ENCODE peak calls at places on chromosomes 12 and 14, in eight cellular contexts. Y, N, A, I, T, D, K and E are unnamed samples.

GRCh38 chr12:63857771-63858670 is 13.5 kb downstream of the SRGAP1 start:
- DNase-seq in Y (peak; percentile 71), N (no peak), A (no peak), I (no peak), T (no peak), D (no peak), K (no peak), E (peak; percentile 30)

GRCh38 chr12:7411343-7411742 is 32.6 kb downstream of the CD163L1 start:
- DNase-seq in Y (no peak), N (no peak), A (no peak), I (no peak), T (no peak), D (no peak), K (no peak), E (no peak)

GRCh38 chr14:77498120-77498979 is at the start of gene ISM2:
- DNase-seq in Y (peak; percentile 42), N (peak; percentile 17), A (peak; percentile 18), I (no peak), T (peak; percentile 76), D (peak; percentile 2), K (no peak), E (peak; percentile 21)

GRCh38 chr14:94341654-94342333 is 18.7 kb upstream of the SERPINA6 start:
- DNase-seq in Y (no peak), N (no peak), A (no peak), I (no peak), T (no peak), D (no peak), K (no peak), E (no peak)

GRCh38 chr12:80188566-80188965 is 89.2 kb downstream of the OTOGL start:
- DNase-seq in Y (no peak), N (no peak), A (no peak), I (no peak), T (no peak), D (no peak), K (no peak), E (no peak)

GRCh38 chr12:106736051-106736957 is 38.2 kb upstream of the RIC8B start:
- DNase-seq in Y (peak; percentile 6), N (no peak), A (no peak), I (no peak), T (no peak), D (no peak), K (no peak), E (no peak)

GRCh38 chr14:70655110-70655826 is 13.6 kb downstream of the TTC9 start:
- DNase-seq in Y (peak; percentile 10), N (peak; percentile 63), A (no peak), I (no peak), T (no peak), D (no peak), K (no peak), E (no peak)

GRCh38 chr14:44291516-44291915 is 215.6 kb downstream of the FSCB start:
- DNase-seq in Y (no peak), N (no peak), A (no peak), I (no peak), T (no peak), D (no peak), K (no peak), E (no peak)

GRCh38 chr12:95083938-95084337 is 10.5 kb upstream of the NR2C1 start:
- DNase-seq in Y (peak; percentile 83), N (no peak), A (no peak), I (peak; percentile 44), T (peak; percentile 76), D (peak; percentile 32), K (no peak), E (peak; percentile 80)

GRCh38 chr12:114213055-114213561 is 192.8 kb downstream of the TBX5 start:
- DNase-seq in Y (no peak), N (no peak), A (no peak), I (no peak), T (no peak), D (no peak), K (no peak), E (no peak)

GRCh38 chr12:130435331-130435730 is 97.6 kb downstream of the PIWIL1 start:
- DNase-seq in Y (no peak), N (no peak), A (no peak), I (no peak), T (no peak), D (no peak), K (no peak), E (no peak)

GRCh38 chr12:106601031-106601430 is 18.2 kb downstream of the RFX4 start:
- DNase-seq in Y (no peak), N (no peak), A (no peak), I (no peak), T (peak; percentile 52), D (no peak), K (no peak), E (no peak)

GRCh38 chr12:129337413-129337812 is 484.1 kb downstream of the GLT1D1 start:
- DNase-seq in Y (no peak), N (no peak), A (no peak), I (no peak), T (no peak), D (no peak), K (no peak), E (no peak)

GRCh38 chr12:91307957-91308705 is 125.5 kb upstream of the DCN start:
- DNase-seq in Y (no peak), N (no peak), A (no peak), I (no peak), T (no peak), D (no peak), K (no peak), E (no peak)

GRCh38 chr12:15863258-15863835 is 18.8 kb upstream of the STRAP start:
- DNase-seq in Y (no peak), N (no peak), A (no peak), I (no peak), T (no peak), D (no peak), K (no peak), E (no peak)

GRCh38 chr14:68682166-68683103 is 110.4 kb downstream of the ZFP36L1 start:
- DNase-seq in Y (peak; percentile 97), N (no peak), A (no peak), I (peak; percentile 44), T (no peak), D (peak; percentile 93), K (no peak), E (peak; percentile 99)
- H3K4me3 ChIP-seq in Y (no peak overlapping the region), N (no peak overlapping the region), A (no peak overlapping the region), I (no peak overlapping the region), T (no peak overlapping the region), D (no peak overlapping the region), K (peak overlapping the region; percentile 11), E (no peak overlapping the region)

DNA sequence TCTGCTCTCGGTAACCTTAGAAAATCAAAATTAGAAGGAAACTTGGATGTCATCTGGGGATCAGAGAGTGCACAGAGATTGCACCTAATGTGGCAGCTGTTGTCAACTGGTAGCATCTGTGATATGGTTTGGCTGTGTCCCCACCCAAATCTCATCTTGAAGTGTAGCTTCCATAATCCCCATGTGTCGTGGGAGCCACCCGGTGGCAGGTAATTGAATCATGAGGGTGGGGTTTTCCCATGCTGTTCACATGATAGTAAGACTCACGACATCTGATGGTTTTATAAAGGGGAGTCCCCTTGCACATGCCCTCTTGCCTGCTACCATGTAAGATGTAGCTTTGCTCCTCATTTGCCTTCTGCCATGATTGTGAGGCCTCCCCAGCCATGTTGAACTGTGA is 127.7 kb upstream of the SRRM4 start:
- DNase-seq in Y (no peak), N (no peak), A (no peak), I (no peak), T (no peak), D (no peak), K (no peak), E (no peak)
- TF ChIP-seq CTCF in Y (no peak), N (no peak), A (peak; percentile 33), I (no peak), T (peak; percentile 12), D (no peak), K (peak; percentile 7), E (no peak)

GRCh38 chr14:101077511-101078074 is 174.1 kb upstream of the RTL1 start:
- DNase-seq in Y (peak; percentile 41), N (no peak), A (no peak), I (peak; percentile 9), T (no peak), D (peak; percentile 28), K (no peak), E (no peak)
- H3K4me3 ChIP-seq in Y (peak overlapping the region; percentile 39), N (no peak overlapping the region), A (no peak overlapping the region), I (no peak overlapping the region), T (no peak overlapping the region), D (peak overlapping the region; percentile 37), K (no peak overlapping the region), E (peak overlapping the region; percentile 6)

GRCh38 chr12:57485695-57486094 is 2.2 kb upstream of the MARS1 start:
- DNase-seq in Y (no peak), N (no peak), A (no peak), I (no peak), T (no peak), D (no peak), K (no peak), E (no peak)

GRCh38 chr12:57489157-57489641 is 1.3 kb downstream of the MARS1 start:
- DNase-seq in Y (peak; percentile 23), N (no peak), A (no peak), I (no peak), T (no peak), D (peak; percentile 27), K (no peak), E (peak; percentile 62)

GRCh38 chr12:57488397-57489156 is 709 bp downstream of the MARS1 start:
- DNase-seq in Y (peak; percentile 39), N (no peak), A (no peak), I (no peak), T (no peak), D (no peak), K (no peak), E (peak; percentile 18)

GRCh38 chr12:57487055-57487596 is 742 bp upstream of the MARS1 start:
- DNase-seq in Y (no peak), N (no peak), A (no peak), I (no peak), T (no peak), D (no peak), K (no peak), E (no peak)

DNA sequence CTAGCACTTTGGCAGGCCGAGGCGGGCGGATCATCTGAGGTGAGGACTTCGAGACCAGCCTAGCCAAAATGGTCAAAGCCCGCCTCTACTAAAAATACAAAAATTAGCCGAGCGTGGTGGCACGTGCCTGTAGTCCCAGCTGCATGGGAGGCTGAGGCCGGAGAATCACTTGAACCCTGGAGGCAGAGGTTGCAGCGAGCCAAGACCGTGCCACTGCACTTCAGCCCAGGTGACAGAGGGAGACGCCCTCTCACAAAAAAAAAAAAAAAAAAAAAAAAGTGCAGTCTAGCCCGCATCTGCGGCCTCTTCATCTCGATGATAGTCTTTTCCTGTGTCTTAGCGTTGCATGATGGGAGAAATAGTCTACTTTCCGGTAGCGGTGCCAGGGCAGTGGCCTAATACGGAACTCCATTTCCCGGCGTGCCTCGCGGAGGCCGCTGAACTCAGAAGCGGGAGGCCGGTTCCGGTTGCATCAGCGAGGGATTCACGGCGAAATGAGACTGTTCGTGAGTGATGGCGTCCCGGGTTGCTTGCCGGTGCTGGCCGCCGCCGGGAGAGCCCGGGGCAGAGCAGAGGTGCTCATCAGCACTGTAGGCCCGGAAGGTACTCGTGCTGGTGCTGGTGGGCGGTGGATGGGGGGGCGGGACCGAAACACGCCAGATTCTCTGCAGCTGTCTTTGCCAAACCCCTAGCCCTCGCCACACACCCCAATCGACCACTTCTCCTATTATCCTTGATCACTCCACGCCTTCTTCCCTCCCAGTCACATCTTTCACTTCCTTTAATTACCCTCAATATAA is at the start of gene MARS1:
- DNase-seq in Y (peak; percentile 97), N (peak; percentile 86), A (peak; percentile 94), I (peak; percentile 96), T (peak; percentile 94), D (peak; percentile 95), K (peak; percentile 94), E (peak; percentile 95)
- TF ChIP-seq CTCF in Y (no peak), N (no peak), A (peak; percentile 37), I (no peak), T (no peak), D (no peak), K (peak; percentile 37), E (no peak)

GRCh38 chr12:59142175-59142574 is 221.9 kb upstream of the LRIG3 start:
- DNase-seq in Y (no peak), N (no peak), A (no peak), I (no peak), T (no peak), D (no peak), K (no peak), E (no peak)
- H3K4me3 ChIP-seq in Y (no peak overlapping the region), N (no peak overlapping the region), A (no peak overlapping the region), I (no peak overlapping the region), T (no peak overlapping the region), D (no peak overlapping the region), K (no peak overlapping the region), E (no peak overlapping the region)